ENCODE peak calls at places on chromosomes 12 and 14, in seven cellular contexts. One of them, this sample, is unnamed.

GRCh38 chr14:81450100-81450531 is 50.0 kb upstream of the STON2 start:
- DNase-seq in RWPE1: no peak
- DNase-seq in heart right ventricle: peak; percentile 71
- DNase-seq in uterus: peak; percentile 38
- DNase-seq in cardiac muscle cell: no peak
- DNase-seq in tibial artery: no peak
- DNase-seq in nephron progenitor cell: no peak
- DNase-seq in this sample: no peak

GRCh38 chr14:96635850-96636249 is 133.7 kb downstream of the PAPOLA start:
- DNase-seq in heart right ventricle: no peak
- DNase-seq in uterus: no peak
- DNase-seq in nephron progenitor cell: no peak
- DNase-seq in RWPE1: no peak
- DNase-seq in cardiac muscle cell: no peak
- DNase-seq in tibial artery: no peak
- DNase-seq in this sample: no peak

GRCh38 chr12:64671682-64672081 is 61.4 kb downstream of the RASSF3 start:
- DNase-seq in cardiac muscle cell: no peak
- DNase-seq in uterus: no peak
- DNase-seq in nephron progenitor cell: no peak
- DNase-seq in tibial artery: no peak
- DNase-seq in heart right ventricle: no peak
- DNase-seq in RWPE1: no peak
- DNase-seq in this sample: no peak

GRCh38 chr12:89882051-89882450 is 173.4 kb upstream of the ATP2B1 start:
- DNase-seq in uterus: no peak
- DNase-seq in cardiac muscle cell: no peak
- DNase-seq in heart right ventricle: no peak
- DNase-seq in nephron progenitor cell: no peak
- DNase-seq in RWPE1: no peak
- DNase-seq in tibial artery: no peak
- DNase-seq in this sample: no peak

GRCh38 chr12:100142851-100143559 is at the start of gene BLTP3B:
- DNase-seq in heart right ventricle: peak; percentile 93
- DNase-seq in RWPE1: peak; percentile 83
- DNase-seq in tibial artery: peak; percentile 97
- DNase-seq in uterus: peak; percentile 90
- DNase-seq in nephron progenitor cell: peak; percentile 97
- DNase-seq in cardiac muscle cell: peak; percentile 94
- DNase-seq in this sample: peak; percentile 89

GRCh38 chr14:79972230-79972629 is 239.1 kb downstream of the DIO2 start:
- DNase-seq in cardiac muscle cell: no peak
- DNase-seq in uterus: no peak
- DNase-seq in tibial artery: no peak
- DNase-seq in nephron progenitor cell: no peak
- DNase-seq in heart right ventricle: no peak
- DNase-seq in RWPE1: no peak
- DNase-seq in this sample: no peak

GRCh38 chr12:21941522-21942376 is 523 bp upstream of the ABCC9 start:
- DNase-seq in uterus: peak; percentile 70
- DNase-seq in tibial artery: peak; percentile 77
- DNase-seq in nephron progenitor cell: peak; percentile 66
- DNase-seq in RWPE1: no peak
- DNase-seq in heart right ventricle: peak; percentile 70
- DNase-seq in cardiac muscle cell: peak; percentile 64
- DNase-seq in this sample: no peak

GRCh38 chr12:88325076-88325827 is 183.1 kb downstream of the TMTC3 start:
- DNase-seq in uterus: no peak
- DNase-seq in RWPE1: peak; percentile 71
- DNase-seq in nephron progenitor cell: no peak
- DNase-seq in cardiac muscle cell: no peak
- DNase-seq in heart right ventricle: no peak
- DNase-seq in tibial artery: no peak
- DNase-seq in this sample: no peak

GRCh38 chr12:106296179-106296877 is 6.2 kb upstream of the TCP11L2 start:
- DNase-seq in tibial artery: no peak
- DNase-seq in RWPE1: peak; percentile 80
- DNase-seq in cardiac muscle cell: no peak
- DNase-seq in nephron progenitor cell: no peak
- DNase-seq in uterus: no peak
- DNase-seq in heart right ventricle: no peak
- DNase-seq in this sample: no peak

GRCh38 chr14:72516936-72517408 is 376.9 kb downstream of the DPF3 start:
- DNase-seq in tibial artery: peak; percentile 79
- DNase-seq in cardiac muscle cell: peak; percentile 67
- DNase-seq in heart right ventricle: peak; percentile 57
- DNase-seq in uterus: peak; percentile 22
- DNase-seq in RWPE1: no peak
- DNase-seq in nephron progenitor cell: peak; percentile 76
- DNase-seq in this sample: peak; percentile 81

GRCh38 chr12:110501378-110501721 is 561 bp downstream of the VPS29 start:
- DNase-seq in RWPE1: no peak
- DNase-seq in nephron progenitor cell: peak; percentile 31
- DNase-seq in heart right ventricle: no peak
- DNase-seq in cardiac muscle cell: peak; percentile 46
- DNase-seq in tibial artery: peak; percentile 72
- DNase-seq in uterus: no peak
- DNase-seq in this sample: no peak

GRCh38 chr12:104473374-104473983 is 16.7 kb downstream of the CHST11 start:
- DNase-seq in heart right ventricle: no peak
- DNase-seq in cardiac muscle cell: no peak
- DNase-seq in RWPE1: no peak
- DNase-seq in nephron progenitor cell: no peak
- DNase-seq in uterus: no peak
- DNase-seq in tibial artery: no peak
- DNase-seq in this sample: no peak

GRCh38 chr14:104685216-104685997 is 4.0 kb upstream of the INF2 start:
- DNase-seq in RWPE1: no peak
- DNase-seq in tibial artery: no peak
- DNase-seq in cardiac muscle cell: no peak
- DNase-seq in heart right ventricle: no peak
- DNase-seq in nephron progenitor cell: no peak
- DNase-seq in uterus: no peak
- DNase-seq in this sample: no peak

GRCh38 chr14:100336618-100337530 is 13.7 kb downstream of the SLC25A47 start:
- DNase-seq in tibial artery: peak; percentile 49
- DNase-seq in nephron progenitor cell: no peak
- DNase-seq in RWPE1: no peak
- DNase-seq in cardiac muscle cell: no peak
- DNase-seq in heart right ventricle: no peak
- DNase-seq in uterus: no peak
- DNase-seq in this sample: peak; percentile 10

GRCh38 chr14:55433880-55434804 is 6.3 kb downstream of the TBPL2 start:
- DNase-seq in cardiac muscle cell: no peak
- DNase-seq in nephron progenitor cell: no peak
- DNase-seq in uterus: no peak
- DNase-seq in tibial artery: no peak
- DNase-seq in RWPE1: no peak
- DNase-seq in heart right ventricle: no peak
- DNase-seq in this sample: no peak

GRCh38 chr12:95942106-95942531 is 295 bp downstream of the CCDC38 start:
- DNase-seq in heart right ventricle: no peak
- DNase-seq in RWPE1: peak; percentile 5
- DNase-seq in uterus: no peak
- DNase-seq in nephron progenitor cell: no peak
- DNase-seq in tibial artery: no peak
- DNase-seq in cardiac muscle cell: no peak
- DNase-seq in this sample: peak; percentile 38

GRCh38 chr12:86521870-86522269 is 265.7 kb upstream of the MGAT4C start:
- DNase-seq in nephron progenitor cell: no peak
- DNase-seq in cardiac muscle cell: no peak
- DNase-seq in uterus: no peak
- DNase-seq in tibial artery: no peak
- DNase-seq in RWPE1: no peak
- DNase-seq in heart right ventricle: no peak
- DNase-seq in this sample: no peak

GRCh38 chr12:84924956-84925355 is 12.4 kb upstream of the SLC6A15 start:
- DNase-seq in heart right ventricle: no peak
- DNase-seq in tibial artery: no peak
- DNase-seq in RWPE1: no peak
- DNase-seq in cardiac muscle cell: no peak
- DNase-seq in nephron progenitor cell: no peak
- DNase-seq in uterus: no peak
- DNase-seq in this sample: no peak

GRCh38 chr14:64193821-64194220 is 100.3 kb downstream of the ESR2 start:
- DNase-seq in uterus: no peak
- DNase-seq in RWPE1: no peak
- DNase-seq in heart right ventricle: no peak
- DNase-seq in tibial artery: no peak
- DNase-seq in cardiac muscle cell: no peak
- DNase-seq in nephron progenitor cell: no peak
- DNase-seq in this sample: no peak

GRCh38 chr12:73517859-73518258 is 1019.8 kb upstream of the ATXN7L3B start:
- DNase-seq in tibial artery: no peak
- DNase-seq in uterus: no peak
- DNase-seq in cardiac muscle cell: no peak
- DNase-seq in nephron progenitor cell: no peak
- DNase-seq in RWPE1: no peak
- DNase-seq in heart right ventricle: no peak
- DNase-seq in this sample: no peak

DNA sequence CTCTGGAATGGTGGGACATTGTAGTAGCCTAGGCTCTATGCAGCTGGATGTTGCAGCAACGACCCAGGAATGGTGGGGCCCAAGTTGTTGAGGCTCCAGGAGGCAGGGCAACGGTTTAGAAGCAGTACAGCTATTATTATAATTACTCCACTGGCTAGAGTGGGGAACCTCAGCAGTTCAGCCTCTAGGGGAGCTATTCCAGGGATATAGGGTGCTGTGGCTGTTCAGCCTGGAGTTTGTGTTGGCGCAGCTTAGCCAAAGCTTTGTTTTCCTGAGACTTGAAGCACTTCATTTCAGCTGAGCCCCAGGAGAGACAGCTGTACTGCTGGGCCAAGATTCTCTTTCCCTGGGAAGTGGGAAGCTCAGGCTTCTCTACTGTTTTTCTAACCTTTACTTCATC is 1023.0 kb upstream of the ATXN7L3B start:
- DNase-seq in uterus: no peak
- DNase-seq in nephron progenitor cell: no peak
- DNase-seq in cardiac muscle cell: no peak
- DNase-seq in heart right ventricle: no peak
- DNase-seq in RWPE1: no peak
- DNase-seq in tibial artery: no peak
- DNase-seq in this sample: no peak
- TF ChIP-seq CTCF in uterus: no peak
- TF ChIP-seq CTCF in nephron progenitor cell: peak; percentile 6
- TF ChIP-seq CTCF in cardiac muscle cell: no peak
- TF ChIP-seq CTCF in heart right ventricle: no peak
- TF ChIP-seq CTCF in RWPE1: no peak
- TF ChIP-seq CTCF in tibial artery: no peak
- TF ChIP-seq CTCF in this sample: no peak

DNA sequence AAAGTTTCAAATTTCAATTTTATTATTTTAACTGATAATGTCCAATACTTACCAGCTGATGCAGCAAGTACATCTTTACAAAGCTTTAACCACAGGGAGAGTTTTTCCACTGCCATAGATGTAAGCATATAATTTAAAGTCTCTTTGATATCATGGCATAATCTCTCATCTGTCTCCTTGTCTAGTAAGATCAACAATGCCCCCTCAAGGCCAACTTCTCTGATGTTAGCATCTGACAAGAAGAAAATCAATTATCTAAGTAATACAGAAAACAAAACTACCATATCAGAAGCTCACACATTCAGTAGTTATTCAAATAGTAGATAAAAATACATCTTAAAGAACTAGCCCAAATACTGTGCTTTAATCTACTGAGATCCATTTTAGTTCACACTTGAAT is 94.2 kb downstream of the HEATR5A start:
- DNase-seq in cardiac muscle cell: no peak
- DNase-seq in tibial artery: no peak
- DNase-seq in heart right ventricle: no peak
- DNase-seq in uterus: no peak
- DNase-seq in nephron progenitor cell: no peak
- DNase-seq in RWPE1: no peak
- DNase-seq in this sample: no peak
- TF ChIP-seq CTCF in cardiac muscle cell: no peak
- TF ChIP-seq CTCF in tibial artery: no peak
- TF ChIP-seq CTCF in heart right ventricle: no peak
- TF ChIP-seq CTCF in uterus: no peak
- TF ChIP-seq CTCF in nephron progenitor cell: no peak
- TF ChIP-seq CTCF in RWPE1: peak; percentile 15
- TF ChIP-seq CTCF in this sample: no peak

DNA sequence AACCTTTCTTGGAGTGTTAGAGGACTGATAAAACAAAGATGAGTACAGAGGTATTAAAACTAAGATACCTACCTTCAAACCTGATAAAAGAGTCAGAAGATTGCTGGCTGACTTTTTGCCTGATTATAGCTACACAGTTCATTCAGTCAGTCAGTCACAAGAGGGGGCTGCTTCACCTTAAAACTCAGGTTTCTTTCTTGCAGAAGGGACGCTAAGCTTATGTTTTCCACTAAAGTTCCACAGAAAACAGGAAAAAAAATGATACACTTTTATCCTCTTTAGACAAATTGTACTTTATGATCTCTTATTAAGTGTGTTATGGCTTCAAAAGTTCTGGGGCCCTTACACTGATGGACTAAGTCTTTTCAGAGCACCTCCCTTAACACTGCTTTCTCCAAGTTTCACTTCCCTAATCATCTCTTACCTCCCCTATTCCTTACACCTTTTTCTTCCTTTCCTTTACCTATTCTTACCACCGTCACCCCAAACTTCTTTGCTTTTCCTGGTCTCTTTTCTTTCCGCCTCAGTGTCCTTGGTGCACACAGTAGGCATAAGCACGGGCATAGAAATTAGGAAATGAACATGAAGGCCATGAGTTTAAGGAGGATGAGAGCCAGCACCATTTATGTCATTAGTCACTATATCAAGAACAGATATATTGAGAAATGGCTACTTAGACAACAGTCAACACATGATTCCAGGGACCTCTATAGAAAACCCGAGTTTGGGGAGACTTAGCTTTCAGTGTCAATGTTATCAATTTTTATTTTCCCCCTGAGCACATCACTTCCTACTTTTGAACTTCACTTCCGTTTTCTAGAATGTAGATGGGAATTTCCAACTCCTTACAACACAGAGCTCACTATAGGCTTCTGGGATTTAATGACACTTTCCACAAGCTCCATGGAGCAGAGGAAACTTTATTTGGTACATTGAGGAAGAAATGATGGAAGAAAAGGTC is 448.9 kb upstream of the OR4E1 start:
- DNase-seq in nephron progenitor cell: peak; percentile 13
- DNase-seq in tibial artery: no peak
- DNase-seq in RWPE1: no peak
- DNase-seq in heart right ventricle: no peak
- DNase-seq in uterus: no peak
- DNase-seq in cardiac muscle cell: peak; percentile 25
- DNase-seq in this sample: no peak
- TF ChIP-seq CTCF in nephron progenitor cell: peak; percentile 18
- TF ChIP-seq CTCF in tibial artery: no peak
- TF ChIP-seq CTCF in RWPE1: no peak
- TF ChIP-seq CTCF in heart right ventricle: no peak
- TF ChIP-seq CTCF in uterus: no peak
- TF ChIP-seq CTCF in cardiac muscle cell: no peak
- TF ChIP-seq CTCF in this sample: no peak

DNA sequence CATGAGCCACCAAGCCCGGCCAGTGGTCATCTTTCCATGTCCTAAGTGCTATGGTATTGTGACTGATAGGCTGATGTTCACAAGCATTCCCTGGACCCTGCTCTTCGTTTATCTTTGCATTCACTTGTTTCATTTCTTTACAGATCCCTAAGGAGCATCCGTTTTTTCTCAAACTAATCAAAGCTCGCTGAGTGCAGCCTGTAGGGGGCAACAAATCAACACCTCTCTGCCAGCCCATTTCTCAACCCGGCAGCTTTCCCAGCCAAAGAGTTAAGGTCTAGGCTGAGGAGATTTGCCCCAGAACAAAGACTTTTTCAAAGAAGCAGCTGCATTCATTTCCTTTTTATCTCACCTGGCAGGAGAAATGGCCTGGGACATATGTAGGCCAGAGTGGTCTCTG is 12.1 kb downstream of the SIRT4 start:
- DNase-seq in uterus: no peak
- DNase-seq in heart right ventricle: no peak
- DNase-seq in nephron progenitor cell: no peak
- DNase-seq in RWPE1: no peak
- DNase-seq in tibial artery: no peak
- DNase-seq in cardiac muscle cell: no peak
- DNase-seq in this sample: no peak
- TF ChIP-seq CTCF in uterus: no peak
- TF ChIP-seq CTCF in heart right ventricle: no peak
- TF ChIP-seq CTCF in nephron progenitor cell: no peak
- TF ChIP-seq CTCF in RWPE1: peak; percentile 20
- TF ChIP-seq CTCF in tibial artery: no peak
- TF ChIP-seq CTCF in cardiac muscle cell: peak; percentile 31
- TF ChIP-seq CTCF in this sample: peak; percentile 9

This sample was measured in dorsolateral prefrontal cortex.